ENCODE peak calls at places on chromosome 20, in seven cellular contexts. C, A, D, H, Z, S and O are unnamed samples.
A peak's percentile ranks its signal among the peaks of the same experiment; 100 is the strongest.

GRCh38 chr20:10675456-10675848 is 1.7 kb upstream of the JAG1 start:
- DNase-seq in C (no peak), A (no peak), D (no peak), S (no peak), Z (no peak), H (no peak), O (no peak)

GRCh38 chr20:7196481-7196880 is 429.0 kb downstream of the BMP2 start:
- DNase-seq in Z (peak; percentile 0), S (no peak), D (no peak), A (no peak), C (no peak), H (no peak), O (peak; percentile 82)

GRCh38 chr20:36866681-36867485 is 9.1 kb upstream of the TLDC2 start:
- DNase-seq in Z (peak; percentile 37), H (no peak), D (no peak), A (no peak), C (no peak), S (no peak), O (no peak)

GRCh38 chr20:62161347-62161746 is 17.8 kb downstream of the SS18L1 start:
- DNase-seq in H (no peak), D (no peak), S (no peak), Z (peak; percentile 55), C (no peak), A (no peak), O (peak; percentile 87)

GRCh38 chr20:48826064-48826463 is 1.7 kb downstream of the PREX1 start:
- DNase-seq in C (no peak), D (no peak), S (peak; percentile 89), A (no peak), Z (no peak), H (peak; percentile 92), O (no peak)

GRCh38 chr20:48635361-48635760 is 192.4 kb downstream of the PREX1 start:
- DNase-seq in H (no peak), D (no peak), A (no peak), Z (no peak), C (no peak), S (no peak), O (no peak)

GRCh38 chr20:59933296-59933848 is at the start of gene SYCP2:
- DNase-seq in S (no peak), Z (peak; percentile 34), A (peak; percentile 67), C (no peak), H (no peak), D (peak; percentile 28), O (peak; percentile 33)

GRCh38 chr20:36320898-36321695 is 15.0 kb downstream of the DLGAP4 start:
- DNase-seq in A (no peak), Z (no peak), H (peak; percentile 36), C (no peak), D (no peak), S (no peak), O (no peak)

GRCh38 chr20:59939052-59939878 is 840 bp downstream of the PPP1R3D start:
- DNase-seq in A (peak; percentile 23), Z (no peak), D (no peak), C (no peak), S (peak; percentile 55), H (peak; percentile 77), O (no peak)

GRCh38 chr20:10371467-10371866 is 62.6 kb downstream of the MKKS start:
- DNase-seq in A (no peak), H (no peak), C (no peak), S (no peak), Z (no peak), D (no peak), O (no peak)

GRCh38 chr20:8808180-8808535 is 260.7 kb upstream of the PLCB4 start:
- DNase-seq in D (no peak), Z (no peak), C (no peak), H (no peak), S (no peak), A (peak; percentile 76), O (no peak)

GRCh38 chr20:50569864-50570836 is 60.0 kb downstream of the PTPN1 start:
- DNase-seq in H (peak; percentile 78), C (peak; percentile 24), S (peak; percentile 56), A (peak; percentile 65), Z (peak; percentile 59), D (no peak), O (no peak)

GRCh38 chr20:44692932-44693476 is 22.2 kb upstream of the CCN5 start:
- DNase-seq in A (peak; percentile 76), D (peak; percentile 22), C (no peak), H (peak; percentile 73), Z (peak; percentile 98), S (no peak), O (peak; percentile 63)

GRCh38 chr20:54257090-54257816 is 49.4 kb downstream of the PFDN4 start:
- DNase-seq in H (no peak), C (no peak), D (no peak), Z (peak; percentile 83), A (no peak), S (no peak), O (peak; percentile 96)

GRCh38 chr20:41275181-41275793 is 42.2 kb downstream of the ZHX3 start:
- DNase-seq in S (no peak), H (no peak), D (no peak), C (no peak), Z (no peak), A (no peak), O (peak; percentile 22)

GRCh38 chr20:4956200-4956810 is 45.0 kb downstream of the SLC23A2 start:
- DNase-seq in A (no peak), C (peak; percentile 61), H (no peak), D (no peak), S (peak; percentile 74), Z (peak; percentile 74), O (peak; percentile 61)

GRCh38 chr20:48326868-48327267 is 500.9 kb downstream of the PREX1 start:
- DNase-seq in C (no peak), D (no peak), S (no peak), H (no peak), Z (no peak), A (peak; percentile 90), O (no peak)

GRCh38 chr20:34334654-34335407 is 28.2 kb upstream of the ITCH start:
- DNase-seq in S (no peak), D (no peak), C (no peak), Z (no peak), A (peak; percentile 32), H (no peak), O (peak; percentile 36)

GRCh38 chr20:40913224-40913821 is 115.3 kb upstream of the TOP1 start:
- DNase-seq in Z (no peak), S (no peak), A (peak; percentile 50), C (no peak), H (no peak), D (no peak), O (no peak)

GRCh38 chr20:45810191-45810590 is 2.3 kb upstream of the UBE2C start:
- DNase-seq in S (no peak), H (no peak), D (no peak), A (no peak), C (no peak), Z (no peak), O (no peak)

GRCh38 chr20:45813489-45813888 is 1.0 kb downstream of the UBE2C start:
- DNase-seq in D (no peak), A (no peak), H (no peak), Z (no peak), S (no peak), C (no peak), O (no peak)

GRCh38 chr20:45814314-45814713 is 1.9 kb downstream of the UBE2C start:
- DNase-seq in A (no peak), S (no peak), H (no peak), Z (no peak), D (no peak), C (no peak), O (no peak)

GRCh38 chr20:45812157-45813005 is at the start of gene UBE2C:
- DNase-seq in S (peak; percentile 98), Z (peak; percentile 100), C (peak; percentile 99), D (peak; percentile 97), A (peak; percentile 99), H (peak; percentile 99), O (peak; percentile 100)

GRCh38 chr20:45813006-45813340 is 529 bp downstream of the UBE2C start:
- DNase-seq in D (no peak), S (no peak), C (no peak), H (no peak), A (no peak), Z (no peak), O (no peak)
- H3K4me3 ChIP-seq in D (peak overlapping the region; percentile 62), S (peak overlapping the region; percentile 98), C (peak overlapping the region; percentile 83), H (peak overlapping the region; percentile 87), A (peak overlapping the region; percentile 57), Z (peak overlapping the region; percentile 79), O (peak overlapping the region; percentile 74)

GRCh38 chr20:38290829-38291581 is 13.0 kb upstream of the BPI start:
- DNase-seq in S (peak; percentile 77), A (no peak), C (no peak), Z (peak; percentile 96), H (peak; percentile 89), D (no peak), O (peak; percentile 31)
- TF ChIP-seq CTCF in S (peak; percentile 65), A (no peak), C (peak; percentile 25), Z (peak; percentile 68), H (peak; percentile 76), D (no peak), O (peak; percentile 20)

GRCh38 chr20:56001890-56002289 is 3.4 kb downstream of the CBLN4 start:
- DNase-seq in D (no peak), Z (no peak), S (no peak), H (no peak), A (no peak), C (no peak), O (no peak)

GRCh38 chr20:56001106-56001785 is 4.1 kb downstream of the CBLN4 start:
- DNase-seq in A (no peak), C (no peak), D (no peak), H (no peak), S (no peak), Z (no peak), O (no peak)

GRCh38 chr20:56003966-56004365 is 1.4 kb downstream of the CBLN4 start:
- DNase-seq in C (no peak), A (peak; percentile 46), S (peak; percentile 63), D (peak; percentile 13), Z (no peak), H (peak; percentile 85), O (peak; percentile 38)

GRCh38 chr20:56004611-56005388 is 519 bp downstream of the CBLN4 start:
- DNase-seq in A (no peak), H (peak; percentile 57), C (no peak), Z (no peak), D (no peak), S (peak; percentile 36), O (no peak)

DNA sequence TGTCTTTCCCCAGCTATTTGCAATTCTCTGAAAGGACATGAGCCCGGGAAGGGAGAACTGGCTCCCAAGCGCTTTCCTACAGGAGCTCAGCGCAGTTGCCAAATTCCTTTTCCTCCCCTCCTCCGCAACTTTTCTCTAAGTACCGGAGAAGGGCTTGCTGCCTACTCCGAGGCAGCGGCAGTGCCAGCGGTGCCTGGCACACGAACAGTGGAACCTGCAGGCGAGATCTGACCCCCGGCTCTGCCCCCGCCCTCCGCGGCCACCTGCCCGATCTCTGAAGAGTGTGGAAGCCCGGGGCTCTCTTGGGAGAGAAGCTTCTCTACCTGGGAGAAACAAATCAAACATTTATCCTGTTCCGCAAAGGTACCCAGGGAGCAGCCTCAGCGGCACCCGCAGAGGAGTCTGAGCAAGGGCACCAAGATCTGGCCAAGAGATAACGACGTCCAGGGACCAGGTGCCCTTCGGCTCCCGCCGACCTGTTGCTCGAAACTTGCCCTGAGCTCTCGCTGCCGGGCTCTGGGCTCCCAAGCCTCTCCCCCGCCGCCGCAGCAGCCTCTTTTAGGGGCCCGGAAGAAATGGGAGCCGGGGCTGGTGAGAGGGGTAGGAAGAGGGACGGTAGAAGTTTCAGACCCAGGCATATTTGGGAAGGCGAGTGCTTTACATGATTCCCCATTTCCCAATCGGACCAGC is 2.1 kb downstream of the CBLN4 start:
- DNase-seq in Z (no peak), C (no peak), A (no peak), H (peak; percentile 46), S (no peak), D (no peak), O (no peak)
- H3K4me3 ChIP-seq in Z (no peak overlapping the region), C (no peak overlapping the region), A (peak overlapping the region; percentile 40), H (no peak overlapping the region), S (no peak overlapping the region), D (no peak overlapping the region), O (no peak overlapping the region)

GRCh38 chr20:55667955-55668354 is 337.4 kb downstream of the CBLN4 start:
- DNase-seq in H (no peak), S (no peak), A (no peak), Z (no peak), D (no peak), C (no peak), O (no peak)
- TF ChIP-seq CTCF in H (no peak), S (no peak), A (no peak), Z (no peak), D (no peak), C (no peak), O (no peak)